ENCODE peak calls at places on chromosomes 5 and 9, in six cellular contexts. M is psoas muscle, B is dorsolateral prefrontal cortex, C is IMR-90, W is GM23338, P is stomach. E is an unnamed sample.

GRCh38 chr5:143153332-143154119 is 250.0 kb downstream of the NR3C1 start:
- DNase-seq in M (peak; percentile 86), B (no peak), C (peak; percentile 97), W (no peak), P (peak; percentile 55), E (no peak)

GRCh38 chr9:136052433-136052880 is 42.6 kb downstream of the NACC2 start:
- DNase-seq in M (no peak), B (no peak), C (no peak), W (peak; percentile 62), P (peak; percentile 61), E (no peak)

GRCh38 chr5:159971514-159971913 is 37.4 kb upstream of the TTC1 start:
- DNase-seq in M (no peak), B (no peak), C (no peak), W (peak; percentile 32), P (no peak), E (no peak)

GRCh38 chr5:140734354-140734753 is 34.1 kb downstream of the ZMAT2 start:
- DNase-seq in M (no peak), B (no peak), C (no peak), W (no peak), P (no peak), E (no peak)

GRCh38 chr5:1488882-1489680 is 34.7 kb downstream of the LPCAT1 start:
- DNase-seq in M (no peak), B (no peak), C (peak; percentile 90), W (no peak), P (no peak), E (no peak)

GRCh38 chr9:97545507-97545906 is 44.0 kb downstream of the TMOD1 start:
- DNase-seq in M (no peak), B (no peak), C (no peak), W (no peak), P (no peak), E (no peak)

GRCh38 chr5:177087707-177088005 is 941 bp downstream of the FGFR4 start:
- DNase-seq in M (no peak), B (no peak), C (no peak), W (no peak), P (no peak), E (no peak)

GRCh38 chr5:31561936-31562335 is 29.8 kb downstream of the C5orf22 start:
- DNase-seq in M (no peak), B (no peak), C (no peak), W (no peak), P (no peak), E (no peak)

GRCh38 chr5:63960646-63961045 is 1.6 kb downstream of the HTR1A start:
- DNase-seq in M (peak; percentile 26), B (no peak), C (no peak), W (peak; percentile 61), P (no peak), E (no peak)

GRCh38 chr5:109706065-109706464 is 16.3 kb downstream of the MAN2A1 start:
- DNase-seq in M (no peak), B (no peak), C (no peak), W (no peak), P (no peak), E (no peak)

GRCh38 chr5:112372543-112372942 is 46.5 kb downstream of the EPB41L4A start:
- DNase-seq in M (no peak), B (no peak), C (no peak), W (peak; percentile 26), P (no peak), E (no peak)

GRCh38 chr5:180162304-180162661 is 46.7 kb downstream of the RASGEF1C start:
- DNase-seq in M (no peak), B (no peak), C (no peak), W (no peak), P (no peak), E (no peak)

GRCh38 chr5:180159756-180160155 is 49.3 kb downstream of the RASGEF1C start:
- DNase-seq in M (no peak), B (peak; percentile 7), C (peak; percentile 8), W (no peak), P (peak; percentile 5), E (peak; percentile 38)

GRCh38 chr5:180160822-180161221 is 48.2 kb downstream of the RASGEF1C start:
- DNase-seq in M (no peak), B (peak; percentile 9), C (no peak), W (no peak), P (no peak), E (peak; percentile 10)

GRCh38 chr5:180160215-180160614 is 48.8 kb downstream of the RASGEF1C start:
- DNase-seq in M (no peak), B (peak; percentile 7), C (no peak), W (no peak), P (no peak), E (peak; percentile 31)

DNA sequence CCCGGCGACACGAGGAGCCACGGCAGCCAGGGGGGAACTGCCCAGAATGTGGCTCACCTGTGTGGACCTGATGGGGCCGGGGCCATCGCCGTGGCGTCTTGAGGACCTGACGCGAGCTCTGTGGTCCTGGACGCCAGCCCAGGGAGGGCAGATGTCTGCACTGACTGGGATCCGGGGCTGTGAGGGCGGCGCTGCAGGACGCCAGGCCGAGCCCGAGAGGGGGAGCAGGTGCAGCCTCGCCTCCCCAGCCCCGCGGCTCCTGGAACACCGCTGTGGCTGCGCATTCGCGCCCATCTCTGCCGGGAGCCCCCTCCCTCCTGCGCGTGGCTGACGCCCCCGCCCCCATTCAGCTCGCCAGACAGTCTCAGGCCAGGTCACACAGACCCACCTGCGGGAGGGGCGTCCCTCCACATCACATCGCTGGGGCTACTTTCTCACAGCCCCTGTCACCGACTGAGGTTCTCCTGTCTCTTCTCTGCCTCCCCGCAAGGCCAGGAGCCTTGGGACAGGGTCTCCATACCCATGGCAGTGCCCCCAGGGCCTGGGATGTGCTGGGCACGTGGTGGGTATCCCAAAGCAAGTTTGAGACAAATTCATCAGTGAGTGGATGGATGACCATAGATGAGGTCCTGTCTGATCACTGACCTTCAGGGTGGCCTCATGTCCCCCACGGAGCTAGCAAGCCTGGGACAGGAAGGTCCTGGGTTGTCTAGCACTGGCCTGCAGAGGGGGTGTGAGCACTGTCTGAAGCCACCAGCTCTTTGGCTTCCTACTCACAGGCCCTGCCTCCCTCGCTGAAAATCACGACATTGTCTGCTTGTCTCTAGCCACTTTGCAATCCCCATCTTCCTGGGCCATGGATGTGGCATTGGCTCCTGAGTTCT is 47.3 kb downstream of the RASGEF1C start:
- DNase-seq in M (no peak), B (peak; percentile 74), C (no peak), W (peak; percentile 44), P (no peak), E (peak; percentile 10)
- H3K27me3 ChIP-seq in M (no peaks in the 10 kb centered on the region), B (no peaks in the 10 kb centered on the region), C (peaks cover 5% of the 10 kb centered on the region), W (no peaks in the 10 kb centered on the region), P (no peaks in the 10 kb centered on the region), E (no peaks in the 10 kb centered on the region)

GRCh38 chr5:7078901-7079300 is 317.0 kb upstream of the ADCY2 start:
- DNase-seq in M (no peak), B (peak; percentile 16), C (no peak), W (peak; percentile 83), P (no peak), E (no peak)
- TF ChIP-seq CTCF in M (no peak), B (no peak), C (no peak), W (peak; percentile 73), P (no peak), E (no peak)

GRCh38 chr5:173328896-173329369 is 719 bp upstream of the STC2 start:
- DNase-seq in M (no peak), B (no peak), C (peak; percentile 80), W (peak; percentile 78), P (no peak), E (no peak)

GRCh38 chr5:173327084-173327947 is 898 bp downstream of the STC2 start:
- DNase-seq in M (no peak), B (no peak), C (peak; percentile 58), W (no peak), P (no peak), E (no peak)

GRCh38 chr5:173329370-173330150 is 1.3 kb upstream of the STC2 start:
- DNase-seq in M (no peak), B (no peak), C (no peak), W (peak; percentile 88), P (no peak), E (no peak)

GRCh38 chr5:173326501-173326960 is 1.7 kb downstream of the STC2 start:
- DNase-seq in M (no peak), B (no peak), C (peak; percentile 92), W (no peak), P (no peak), E (no peak)

GRCh38 chr5:173327948-173328895 is at the start of gene STC2:
- DNase-seq in M (peak; percentile 93), B (no peak), C (peak; percentile 94), W (peak; percentile 99), P (peak; percentile 73), E (peak; percentile 95)
- H3K27me3 ChIP-seq in M (no peaks in the 10 kb centered on the region), B (peaks cover 62% of the 10 kb centered on the region), C (no peaks in the 10 kb centered on the region), W (peaks cover 8% of the 10 kb centered on the region), P (peaks cover 13% of the 10 kb centered on the region), E (peaks cover 2% of the 10 kb centered on the region)

GRCh38 chr9:127910613-127911205 is 6.1 kb downstream of the ST6GALNAC4 start:
- DNase-seq in M (peak; percentile 46), B (no peak), C (peak; percentile 47), W (peak; percentile 36), P (no peak), E (no peak)
- TF ChIP-seq CTCF in M (no peak), B (no peak), C (peak; percentile 37), W (peak; percentile 17), P (no peak), E (no peak)

GRCh38 chr9:846852-847251 is 5.4 kb downstream of the DMRT1 start:
- DNase-seq in M (no peak), B (no peak), C (no peak), W (peak; percentile 45), P (no peak), E (no peak)

GRCh38 chr9:847505-847904 is 6.0 kb downstream of the DMRT1 start:
- DNase-seq in M (no peak), B (no peak), C (no peak), W (no peak), P (no peak), E (no peak)

GRCh38 chr9:841371-842209 is at the start of gene DMRT1:
- DNase-seq in M (no peak), B (no peak), C (no peak), W (peak; percentile 64), P (no peak), E (no peak)

GRCh38 chr9:840343-840742 is 1.2 kb upstream of the DMRT1 start:
- DNase-seq in M (no peak), B (no peak), C (no peak), W (peak; percentile 86), P (no peak), E (no peak)

GRCh38 chr9:842918-843468 is 1.5 kb downstream of the DMRT1 start:
- DNase-seq in M (no peak), B (no peak), C (no peak), W (peak; percentile 73), P (no peak), E (no peak)
- H3K27me3 ChIP-seq in M (peaks cover 2% of the 10 kb centered on the region), B (peaks cover 82% of the 10 kb centered on the region), C (peaks cover 54% of the 10 kb centered on the region), W (peaks cover 100% of the 10 kb centered on the region), P (peaks cover 27% of the 10 kb centered on the region), E (peaks cover 14% of the 10 kb centered on the region)

GRCh38 chr5:69048233-69048632 is 45.6 kb upstream of the SLC30A5 start:
- DNase-seq in M (no peak), B (no peak), C (no peak), W (peak; percentile 56), P (no peak), E (no peak)
- TF ChIP-seq CTCF in M (no peak), B (peak; percentile 31), C (peak; percentile 32), W (peak; percentile 63), P (no peak), E (peak; percentile 24)

DNA sequence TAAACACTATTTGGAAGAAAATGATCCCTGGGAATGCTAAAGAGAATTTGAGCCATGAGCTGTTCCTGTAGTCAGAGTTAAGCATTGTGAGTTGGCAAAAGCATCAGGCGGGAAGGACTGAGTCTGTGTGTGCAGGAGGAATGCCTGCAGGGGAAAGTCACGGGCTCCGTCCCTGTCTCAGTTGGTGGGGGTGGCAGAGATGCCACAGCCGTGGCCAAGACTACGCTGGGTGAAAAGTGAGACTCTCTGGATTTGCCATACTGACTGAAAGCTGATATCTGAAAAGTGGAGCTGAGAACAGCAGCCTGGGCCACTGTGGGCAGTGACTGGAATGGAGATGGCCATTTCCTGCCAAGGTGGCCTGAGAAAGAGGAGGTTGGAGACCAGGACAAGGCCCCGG is 37.1 kb downstream of the SYK start:
- DNase-seq in M (no peak), B (no peak), C (no peak), W (no peak), P (no peak), E (no peak)
- H3K27me3 ChIP-seq in M (no peaks in the 10 kb centered on the region), B (no peaks in the 10 kb centered on the region), C (no peaks in the 10 kb centered on the region), W (no peaks in the 10 kb centered on the region), P (no peaks in the 10 kb centered on the region), E (no peaks in the 10 kb centered on the region)